ENCODE peak calls at places on chromosome 5, in ten cellular contexts. G is RWPE2, J is AG04450, D is Peyer's patch, K is lung, P is colonic mucosa, U is OCI-LY7, A is right cardiac atrium, I is endodermal cell, Y is suprapubic skin. F is an unnamed sample.
A peak's percentile ranks its signal among the peaks of the same experiment; 100 is the strongest.

GRCh38 chr5:113266913-113267227 is 167.9 kb downstream of the TSSK1B start:
- DNase-seq in A (no peak), U (no peak), K (no peak), P (no peak), Y (no peak), G (peak; percentile 74), I (peak; percentile 41), D (no peak), J (no peak), F (no peak)

GRCh38 chr5:57681942-57682341 is 199.3 kb upstream of the ACTBL2 start:
- DNase-seq in U (no peak), G (peak; percentile 62), D (no peak), A (no peak), I (no peak), K (no peak), Y (no peak), J (no peak), P (no peak), F (no peak)

GRCh38 chr5:157562111-157562581 is 13.4 kb downstream of the ADAM19 start:
- DNase-seq in D (no peak), I (peak; percentile 49), G (no peak), U (no peak), P (no peak), J (no peak), K (no peak), A (peak; percentile 83), Y (no peak), F (no peak)

GRCh38 chr5:33806736-33807442 is 84.9 kb downstream of the ADAMTS12 start:
- DNase-seq in Y (no peak), I (no peak), J (no peak), U (no peak), K (no peak), P (no peak), G (no peak), D (no peak), A (no peak), F (no peak)

GRCh38 chr5:83974151-83974822 is 253.6 kb upstream of the HAPLN1 start:
- DNase-seq in U (no peak), J (no peak), I (peak; percentile 51), P (no peak), A (no peak), D (no peak), K (no peak), Y (no peak), G (no peak), F (no peak)

GRCh38 chr5:170519500-170519899 is 15.7 kb downstream of the KCNIP1 start:
- DNase-seq in P (no peak), A (no peak), D (no peak), K (no peak), J (no peak), Y (no peak), I (no peak), G (no peak), U (no peak), F (no peak)

GRCh38 chr5:130955041-130955440 is 210.0 kb downstream of the HINT1 start:
- DNase-seq in J (no peak), G (no peak), P (no peak), U (no peak), I (no peak), K (no peak), Y (no peak), A (no peak), D (no peak), F (no peak)

GRCh38 chr5:116573617-116574431 is 799 bp downstream of the SEMA6A start:
- DNase-seq in I (peak; percentile 65), K (no peak), J (no peak), U (no peak), Y (peak; percentile 83), P (peak; percentile 46), D (peak; percentile 53), A (peak; percentile 72), G (no peak), F (peak; percentile 27)

GRCh38 chr5:172870807-172871431 is 36.9 kb downstream of the ERGIC1 start:
- DNase-seq in A (peak; percentile 70), G (no peak), J (no peak), P (no peak), D (no peak), I (no peak), Y (no peak), U (no peak), K (no peak), F (no peak)

GRCh38 chr5:108386345-108387061 is 4.6 kb upstream of the FBXL17 start:
- DNase-seq in U (no peak), K (no peak), I (no peak), P (no peak), D (peak; percentile 56), J (no peak), A (no peak), G (no peak), Y (no peak), F (no peak)

GRCh38 chr5:177447066-177447610 is 524 bp downstream of the PRR7 start:
- DNase-seq in J (no peak), A (peak; percentile 76), K (no peak), G (no peak), P (peak; percentile 65), U (peak; percentile 65), I (peak; percentile 86), Y (no peak), D (peak; percentile 77), F (peak; percentile 65)

GRCh38 chr5:94432499-94432898 is 185.9 kb downstream of the KIAA0825 start:
- DNase-seq in I (no peak), Y (no peak), P (no peak), A (no peak), D (no peak), G (no peak), J (no peak), K (no peak), U (no peak), F (no peak)

GRCh38 chr5:170971-171800 is 20.1 kb upstream of the LRRC14B start:
- DNase-seq in P (no peak), U (no peak), A (no peak), J (no peak), D (peak; percentile 38), G (peak; percentile 66), K (no peak), Y (peak; percentile 73), I (no peak), F (no peak)

GRCh38 chr5:170218730-170219129 is 14.1 kb upstream of the C5orf58 start:
- DNase-seq in Y (no peak), G (no peak), J (no peak), U (no peak), D (no peak), I (no peak), P (no peak), K (no peak), A (no peak), F (no peak)

GRCh38 chr5:82364497-82364896 is 86.3 kb upstream of the RPS23 start:
- DNase-seq in D (no peak), I (peak; percentile 60), J (no peak), P (no peak), U (no peak), Y (no peak), K (no peak), A (no peak), G (no peak), F (no peak)

GRCh38 chr5:43193171-43193951 is 1.3 kb downstream of the NIM1K start:
- DNase-seq in K (peak; percentile 36), U (peak; percentile 15), Y (no peak), P (no peak), D (no peak), A (no peak), J (peak; percentile 72), G (no peak), I (no peak), F (no peak)

GRCh38 chr5:57442080-57442839 is 40.4 kb downstream of the ACTBL2 start:
- DNase-seq in G (no peak), I (no peak), K (no peak), U (no peak), J (peak; percentile 84), Y (no peak), D (no peak), A (no peak), P (no peak), F (no peak)

GRCh38 chr5:1402611-1403255 is 42.5 kb downstream of the SLC6A3 start:
- DNase-seq in Y (no peak), D (no peak), A (peak; percentile 38), U (no peak), J (no peak), I (no peak), K (no peak), P (no peak), G (peak; percentile 56), F (no peak)
- H3K4me3 ChIP-seq in Y (no peak overlapping the region), D (no peak overlapping the region), A (no peak overlapping the region), U (no peak overlapping the region), J (no peak overlapping the region), I (no peak overlapping the region), K (no peak overlapping the region), P (no peak overlapping the region), G (no peak overlapping the region), F (no peak overlapping the region)

GRCh38 chr5:137218896-137219295 is 280.2 kb downstream of the SPOCK1 start:
- DNase-seq in I (no peak), P (no peak), Y (no peak), D (no peak), K (no peak), U (no peak), J (no peak), A (no peak), G (no peak), F (no peak)
- H3K27ac ChIP-seq in I (no peak overlapping the region), P (no peak overlapping the region), Y (no peak overlapping the region), D (no peak overlapping the region), K (no peak overlapping the region), U (no peak overlapping the region), J (no peak overlapping the region), A (no peak overlapping the region), G (peak overlapping the region; percentile 1), F (no peak overlapping the region)

DNA sequence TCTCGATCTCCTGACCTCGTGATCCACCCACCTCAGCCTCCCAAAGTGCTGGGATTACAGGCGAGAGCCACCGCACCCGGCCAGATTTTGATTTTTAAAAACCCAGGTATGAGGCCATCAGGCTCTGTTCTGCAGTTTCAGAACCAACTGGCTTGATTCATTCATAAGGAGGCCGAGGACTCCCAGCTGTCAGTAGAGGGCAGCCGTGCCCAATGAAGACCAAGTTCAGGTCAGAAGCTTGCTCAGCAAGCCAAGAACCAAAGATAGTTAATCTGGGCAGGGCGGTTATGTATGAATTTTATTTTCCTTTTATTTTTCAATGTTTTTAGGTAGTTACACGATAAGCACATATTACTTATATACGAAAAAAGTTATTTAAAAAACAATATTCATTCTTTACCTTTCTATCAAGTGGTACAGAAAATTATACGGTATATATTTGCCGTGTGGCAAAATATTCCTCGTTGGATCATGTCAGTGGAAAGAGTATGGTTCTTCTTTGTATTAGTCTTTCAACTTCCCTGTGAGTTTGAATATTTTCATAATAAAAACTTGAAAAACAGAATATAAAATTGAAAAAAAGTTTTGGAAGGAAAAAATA is 18.0 kb downstream of the MGAT1 start:
- DNase-seq in Y (no peak), U (peak; percentile 81), I (peak; percentile 89), D (peak; percentile 91), A (peak; percentile 90), G (no peak), K (peak; percentile 78), P (peak; percentile 86), J (peak; percentile 66), F (peak; percentile 82)
- H3K4me3 ChIP-seq in Y (no peak overlapping the region), U (no peak overlapping the region), I (no peak overlapping the region), D (no peak overlapping the region), A (no peak overlapping the region), G (no peak overlapping the region), K (no peak overlapping the region), P (no peak overlapping the region), J (no peak overlapping the region), F (no peak overlapping the region)

DNA sequence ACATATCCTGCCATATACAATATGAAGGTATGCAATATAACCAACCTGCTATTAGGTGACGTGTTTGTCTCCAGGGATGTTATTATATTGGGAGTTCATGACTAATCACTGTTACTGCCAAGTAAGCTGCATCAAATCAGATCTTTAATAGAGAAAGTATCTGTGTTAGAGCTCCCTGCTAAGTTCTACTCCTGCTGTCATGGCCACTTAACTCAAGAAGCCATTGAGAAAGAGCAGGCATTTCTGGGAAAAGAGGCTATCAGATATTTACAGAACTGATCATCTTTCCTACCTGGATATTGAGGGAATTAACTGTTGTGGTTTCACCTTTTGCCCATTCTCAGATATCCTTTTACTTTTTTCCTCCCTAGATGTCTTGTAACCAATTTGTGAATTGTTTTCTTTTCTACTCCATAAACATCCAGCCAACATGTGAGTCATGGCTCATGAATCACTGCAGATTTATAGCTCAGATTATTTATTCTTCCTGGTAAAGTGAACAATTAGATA is 634.8 kb upstream of the FAM174A start:
- DNase-seq in D (no peak), G (no peak), U (no peak), P (no peak), I (no peak), Y (no peak), J (no peak), A (no peak), K (no peak), F (no peak)
- H3K27ac ChIP-seq in D (no peak overlapping the region), G (peak overlapping the region; percentile 20), U (no peak overlapping the region), P (no peak overlapping the region), I (no peak overlapping the region), Y (peak overlapping the region; percentile 79), J (no peak overlapping the region), A (no peak overlapping the region), K (no peak overlapping the region), F (no peak overlapping the region)